ENCODE peak calls at places on chromosomes 3 and 15, in ten cellular contexts. T is esophagus muscularis mucosa, V is GM12878, E is breast epithelium, K is vagina, W is HL-60, S is HCT116, D is suprapubic skin, A is stomach, Y is sigmoid colon. F is an unnamed sample.

GRCh38 chr3:126930936-126931600 is 51.8 kb upstream of the PLXNA1 start:
- DNase-seq in V (no peak), T (no peak), S (no peak), D (no peak), A (no peak), Y (peak), W (no peak), E (no peak), K (no peak), F (no peak)

GRCh38 chr15:38627684-38628277 is 63.2 kb upstream of the RASGRP1 start:
- DNase-seq in D (no peak), K (no peak), A (no peak), Y (no peak), W (no peak), S (no peak), T (no peak), V (no peak), E (no peak), F (no peak)

GRCh38 chr15:81334768-81335447 is 11.0 kb upstream of the STARD5 start:
- DNase-seq in D (no peak), K (peak), S (no peak), Y (no peak), T (no peak), W (no peak), A (no peak), V (no peak), E (no peak), F (no peak)

GRCh38 chr3:179973931-179974361 is 62.8 kb downstream of the PEX5L start:
- DNase-seq in D (no peak), K (no peak), E (no peak), W (peak), A (no peak), Y (no peak), S (no peak), V (no peak), T (no peak), F (no peak)

GRCh38 chr3:47433796-47434195 is 41.9 kb downstream of the SCAP start:
- DNase-seq in A (no peak), Y (no peak), K (no peak), T (no peak), W (no peak), E (no peak), S (no peak), D (no peak), V (no peak), F (no peak)

GRCh38 chr3:184314700-184315505 is 497 bp downstream of the EIF4G1 start:
- DNase-seq in V (no peak), T (peak), Y (peak), A (peak), W (peak), D (peak), K (peak), S (no peak), E (peak), F (peak)

GRCh38 chr3:129614435-129614834 is 8.0 kb upstream of the PLXND1 start:
- DNase-seq in V (no peak), W (no peak), T (no peak), K (no peak), A (no peak), S (no peak), E (no peak), Y (no peak), D (no peak), F (no peak)

GRCh38 chr15:93520206-93520605 is 431.2 kb upstream of the RGMA start:
- DNase-seq in A (no peak), K (no peak), T (no peak), S (no peak), E (no peak), Y (no peak), W (no peak), V (no peak), D (no peak), F (no peak)

GRCh38 chr3:170081079-170081741 is 43.4 kb downstream of the GPR160 start:
- DNase-seq in W (no peak), V (no peak), A (no peak), E (no peak), Y (no peak), S (no peak), D (no peak), K (no peak), T (no peak), F (no peak)

GRCh38 chr3:49244589-49245205 is 32.3 kb downstream of the C3orf62 start:
- DNase-seq in K (no peak), D (no peak), A (no peak), Y (peak), T (no peak), V (no peak), E (no peak), W (peak), S (no peak), F (no peak)

GRCh38 chr15:60392986-60393811 is 4.6 kb downstream of the ANXA2 start:
- DNase-seq in V (no peak), E (peak), A (peak), S (peak), K (peak), D (peak), Y (peak), W (no peak), T (no peak), F (peak)

GRCh38 chr3:140899363-140899762 is 42.3 kb upstream of the SLC25A36 start:
- DNase-seq in S (no peak), W (no peak), K (no peak), T (no peak), D (no peak), A (no peak), Y (no peak), V (no peak), E (no peak), F (no peak)

GRCh38 chr3:14369675-14370669 is 32.4 kb upstream of the SLC6A6 start:
- DNase-seq in Y (no peak), T (no peak), A (peak), K (no peak), D (no peak), E (no peak), V (no peak), S (peak), W (no peak), F (peak)

GRCh38 chr3:159616234-159616825 is 372.3 kb upstream of the IL12A start:
- DNase-seq in A (peak), D (no peak), W (no peak), Y (no peak), T (no peak), V (no peak), S (no peak), E (no peak), K (no peak), F (peak)

GRCh38 chr15:90013503-90013937 is 12.4 kb downstream of the ZNF710 start:
- DNase-seq in D (no peak), T (no peak), W (peak), V (no peak), S (no peak), A (no peak), K (no peak), E (no peak), Y (no peak), F (no peak)

GRCh38 chr15:71934446-71934845 is 124.1 kb downstream of the NR2E3 start:
- DNase-seq in K (no peak), D (no peak), W (no peak), A (no peak), E (no peak), Y (no peak), S (no peak), V (no peak), T (no peak), F (no peak)

GRCh38 chr3:4290272-4290893 is 12.8 kb upstream of the SETMAR start:
- DNase-seq in E (no peak), V (no peak), Y (no peak), W (peak), K (no peak), T (no peak), D (no peak), S (no peak), A (no peak), F (no peak)

GRCh38 chr15:38613085-38613484 is 48.5 kb upstream of the RASGRP1 start:
- DNase-seq in V (no peak), T (no peak), E (no peak), S (no peak), A (no peak), W (no peak), D (no peak), Y (no peak), K (no peak), F (no peak)

GRCh38 chr3:190205739-190206138 is 85.0 kb upstream of the P3H2 start:
- DNase-seq in K (no peak), S (no peak), Y (no peak), D (no peak), E (no peak), V (peak), W (no peak), A (no peak), T (no peak), F (no peak)

GRCh38 chr3:191915717-191916116 is 454.8 kb downstream of the PYDC2 start:
- DNase-seq in W (no peak), D (no peak), K (no peak), Y (no peak), A (no peak), T (no peak), E (no peak), V (no peak), S (no peak), F (no peak)

GRCh38 chr3:169133178-169134161 is 530.0 kb downstream of the MECOM start:
- DNase-seq in T (no peak), V (no peak), S (no peak), K (no peak), Y (no peak), W (no peak), E (no peak), A (no peak), D (no peak), F (no peak)

GRCh38 chr3:139506792-139507191 is 30.5 kb upstream of the RBP2 start:
- DNase-seq in E (no peak), T (no peak), D (no peak), A (no peak), K (no peak), Y (no peak), V (no peak), S (no peak), W (no peak), F (no peak)

GRCh38 chr15:35871812-35872211 is 325.8 kb upstream of the DPH6 start:
- DNase-seq in V (no peak), S (no peak), D (no peak), Y (no peak), A (no peak), T (no peak), W (no peak), E (no peak), K (no peak), F (no peak)

GRCh38 chr15:79943820-79944219 is 27.2 kb downstream of the BCL2A1 start:
- DNase-seq in S (no peak), V (no peak), W (no peak), T (no peak), A (no peak), E (no peak), Y (no peak), K (no peak), D (no peak), F (no peak)

GRCh38 chr3:73508330-73508954 is 116.3 kb downstream of the PDZRN3 start:
- DNase-seq in E (no peak), S (peak), T (peak), D (no peak), V (no peak), K (no peak), Y (no peak), A (peak), W (peak), F (peak)

GRCh38 chr15:29826908-29827307 is 4.6 kb upstream of the TJP1 start:
- DNase-seq in W (no peak), A (no peak), D (no peak), E (no peak), V (no peak), Y (peak), S (no peak), K (no peak), T (no peak), F (no peak)

GRCh38 chr3:188064831-188065493 is 89.0 kb upstream of the LPP start:
- DNase-seq in D (no peak), S (no peak), E (no peak), T (no peak), V (no peak), Y (no peak), W (no peak), A (peak), K (no peak), F (peak)

DNA sequence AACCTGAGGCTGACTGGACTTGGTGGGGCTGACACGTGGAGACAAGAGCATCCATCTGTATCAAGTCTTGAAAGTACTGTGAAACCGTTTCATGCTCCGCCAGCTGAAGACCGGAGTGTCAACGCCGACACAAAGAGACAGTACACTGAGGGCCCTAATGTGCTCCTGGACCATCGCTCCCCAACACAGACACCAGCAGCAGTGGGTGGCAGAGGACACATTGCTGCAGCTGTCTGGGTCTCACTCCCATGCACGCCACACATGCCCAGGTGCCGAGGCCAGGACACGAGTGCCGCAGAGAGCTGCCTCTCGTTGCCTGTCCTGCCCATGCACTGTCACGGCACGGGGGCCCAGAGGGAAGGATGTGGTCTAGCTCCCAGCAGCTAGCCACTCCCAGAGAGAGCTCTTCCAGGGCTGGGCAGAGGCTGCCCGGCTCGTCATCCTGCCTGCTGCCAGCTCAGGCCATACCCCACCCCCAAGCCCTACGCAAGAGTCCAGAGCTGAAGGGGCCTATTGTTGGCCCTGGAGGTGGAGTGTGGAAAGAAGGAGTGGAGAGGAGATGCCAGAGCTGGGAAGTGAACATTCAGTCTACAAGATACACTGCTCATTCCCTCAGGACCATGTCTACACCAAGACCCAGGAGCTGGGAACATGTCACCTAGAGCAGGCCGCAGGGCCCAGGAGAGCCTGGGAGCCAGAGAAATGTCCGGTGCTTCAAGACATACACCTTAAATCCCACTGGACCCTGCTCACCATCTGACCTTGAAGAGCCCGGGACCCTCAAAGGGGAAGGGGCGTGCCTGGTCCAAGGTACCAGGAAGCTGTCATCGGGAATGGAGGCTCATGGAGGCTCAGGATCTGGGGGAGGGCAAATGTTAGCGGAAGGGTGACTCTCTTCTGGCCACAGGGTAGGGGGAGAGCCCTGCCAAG is 7.7 kb downstream of the TNK2 start:
- DNase-seq in D (peak), K (no peak), S (no peak), V (no peak), Y (peak), E (no peak), T (no peak), W (peak), A (peak), F (no peak)
- H3K27ac ChIP-seq in D (peak), K (no peak), S (no peak), V (peak), Y (peak), E (peak), T (peak), W (peak), A (peak), F (no peak)

GRCh38 chr3:172562881-172563835 is 39.9 kb upstream of the TNFSF10 start:
- DNase-seq in A (no peak), V (no peak), Y (peak), S (no peak), E (no peak), W (peak), D (no peak), T (no peak), K (no peak), F (peak)
- TF ChIP-seq POLR2AphosphoS5 in A (no peak), V (no peak), Y (peak), S (no peak), E (no peak), W (no peak), D (peak), T (peak), K (peak), F (peak)

GRCh38 chr15:98063871-98064270 is 103.4 kb downstream of the ARRDC4 start:
- DNase-seq in D (no peak), Y (no peak), E (no peak), T (no peak), V (no peak), A (no peak), S (no peak), W (no peak), K (no peak), F (no peak)
- H3K27ac ChIP-seq in D (no peak), Y (no peak), E (no peak), T (no peak), V (no peak), A (no peak), S (no peak), W (no peak), K (no peak), F (no peak)

DNA sequence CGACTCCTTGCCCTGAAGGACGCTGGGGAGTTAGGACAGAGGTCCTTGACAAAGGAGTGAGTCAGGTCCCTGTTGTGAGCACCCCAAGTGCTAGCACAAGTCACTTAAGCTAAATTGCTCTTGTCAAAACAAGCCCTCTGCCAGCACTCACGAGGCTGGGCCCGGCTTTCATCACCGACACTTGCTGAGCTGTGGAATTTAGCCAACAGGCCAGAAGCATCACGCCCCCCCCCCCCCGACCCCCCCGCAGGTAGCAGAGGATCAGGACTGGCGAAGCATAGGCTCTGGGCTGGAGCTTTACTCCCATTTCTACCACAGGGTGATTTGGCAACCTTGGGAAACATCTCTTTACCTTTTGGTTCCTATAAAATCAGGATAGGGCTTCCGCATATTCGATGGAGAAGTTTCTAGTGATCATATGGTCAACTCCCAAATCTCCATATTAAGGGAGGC is 75.3 kb downstream of the ADCY5 start:
- DNase-seq in K (no peak), S (no peak), D (no peak), W (no peak), V (no peak), Y (peak), A (no peak), E (peak), T (no peak), F (no peak)
- TF ChIP-seq POLR2AphosphoS5 in K (no peak), S (no peak), D (no peak), W (no peak), V (no peak), Y (peak), A (peak), E (no peak), T (peak), F (no peak)

F was measured in prostate gland.